ENCODE peak calls at places on chromosomes 7 and 10, in ten cellular contexts. O, T, D, N, Q, K, F, L, X and J are unnamed samples.

GRCh38 chr7:105718511-105718925 is 137.2 kb upstream of the EFCAB10 start:
- DNase-seq in O (no peak), T (no peak), D (no peak), N (no peak), Q (no peak), K (no peak), F (no peak), L (no peak), X (no peak), J (peak; percentile 4)

GRCh38 chr10:79399242-79399831 is 46.1 kb downstream of the ZCCHC24 start:
- DNase-seq in O (peak; percentile 78), T (peak; percentile 91), D (peak; percentile 92), N (peak; percentile 92), Q (peak; percentile 49), K (no peak), F (peak; percentile 99), L (peak; percentile 68), X (peak; percentile 94), J (peak; percentile 64)

GRCh38 chr10:46293832-46294640 is 7.2 kb downstream of the ANTXRL start:
- DNase-seq in O (no peak), T (peak; percentile 17), D (no peak), N (no peak), Q (no peak), K (peak; percentile 48), F (peak; percentile 24), L (no peak), X (no peak), J (peak; percentile 53)

GRCh38 chr10:6083523-6084475 is 5.0 kb upstream of the RBM17 start:
- DNase-seq in O (no peak), T (no peak), D (no peak), N (no peak), Q (no peak), K (no peak), F (peak; percentile 70), L (no peak), X (no peak), J (no peak)

GRCh38 chr7:66281678-66282593 is 76.8 kb downstream of the TPST1 start:
- DNase-seq in O (peak; percentile 17), T (peak; percentile 17), D (peak; percentile 99), N (peak; percentile 90), Q (peak; percentile 37), K (no peak), F (peak; percentile 95), L (no peak), X (peak; percentile 35), J (peak; percentile 80)

GRCh38 chr10:4186849-4187248 is 401.8 kb upstream of the KLF6 start:
- DNase-seq in O (no peak), T (no peak), D (no peak), N (no peak), Q (no peak), K (no peak), F (no peak), L (no peak), X (no peak), J (no peak)

GRCh38 chr10:131871673-131872005 is 29.2 kb upstream of the PPP2R2D start:
- DNase-seq in O (no peak), T (no peak), D (no peak), N (no peak), Q (no peak), K (no peak), F (no peak), L (no peak), X (peak; percentile 10), J (no peak)

GRCh38 chr10:6138456-6138855 is 49.6 kb downstream of the RBM17 start:
- DNase-seq in O (no peak), T (no peak), D (no peak), N (no peak), Q (no peak), K (no peak), F (no peak), L (no peak), X (no peak), J (no peak)

GRCh38 chr10:17460732-17461131 is 6.3 kb upstream of the ST8SIA6 start:
- DNase-seq in O (no peak), T (no peak), D (no peak), N (no peak), Q (no peak), K (no peak), F (no peak), L (no peak), X (no peak), J (no peak)

GRCh38 chr10:80154978-80155695 is 22.6 kb downstream of the PLAC9 start:
- DNase-seq in O (peak; percentile 48), T (no peak), D (peak; percentile 89), N (peak; percentile 90), Q (peak; percentile 81), K (no peak), F (peak; percentile 94), L (peak; percentile 57), X (peak; percentile 58), J (peak; percentile 75)

GRCh38 chr7:105675873-105676484 is 94.7 kb upstream of the EFCAB10 start:
- DNase-seq in O (no peak), T (peak; percentile 49), D (no peak), N (no peak), Q (no peak), K (no peak), F (no peak), L (no peak), X (no peak), J (no peak)

GRCh38 chr10:127012071-127012768 is 107.0 kb downstream of the DOCK1 start:
- DNase-seq in O (no peak), T (no peak), D (no peak), N (no peak), Q (no peak), K (no peak), F (no peak), L (no peak), X (no peak), J (no peak)

GRCh38 chr10:122140941-122141623 is 130.0 kb upstream of the BTBD16 start:
- DNase-seq in O (no peak), T (peak; percentile 90), D (peak; percentile 92), N (peak; percentile 78), Q (peak; percentile 94), K (peak; percentile 74), F (peak; percentile 86), L (no peak), X (peak; percentile 96), J (peak; percentile 98)

GRCh38 chr10:122139627-122140151 is 131.4 kb upstream of the BTBD16 start:
- DNase-seq in O (no peak), T (peak; percentile 73), D (no peak), N (no peak), Q (no peak), K (no peak), F (peak; percentile 40), L (no peak), X (no peak), J (no peak)

GRCh38 chr10:122139226-122139625 is 131.9 kb upstream of the BTBD16 start:
- DNase-seq in O (no peak), T (peak; percentile 75), D (no peak), N (no peak), Q (no peak), K (no peak), F (no peak), L (no peak), X (no peak), J (no peak)

GRCh38 chr10:122141821-122142651 is 129.1 kb upstream of the BTBD16 start:
- DNase-seq in O (no peak), T (no peak), D (peak; percentile 62), N (no peak), Q (peak; percentile 51), K (no peak), F (no peak), L (no peak), X (peak; percentile 54), J (peak; percentile 36)

DNA sequence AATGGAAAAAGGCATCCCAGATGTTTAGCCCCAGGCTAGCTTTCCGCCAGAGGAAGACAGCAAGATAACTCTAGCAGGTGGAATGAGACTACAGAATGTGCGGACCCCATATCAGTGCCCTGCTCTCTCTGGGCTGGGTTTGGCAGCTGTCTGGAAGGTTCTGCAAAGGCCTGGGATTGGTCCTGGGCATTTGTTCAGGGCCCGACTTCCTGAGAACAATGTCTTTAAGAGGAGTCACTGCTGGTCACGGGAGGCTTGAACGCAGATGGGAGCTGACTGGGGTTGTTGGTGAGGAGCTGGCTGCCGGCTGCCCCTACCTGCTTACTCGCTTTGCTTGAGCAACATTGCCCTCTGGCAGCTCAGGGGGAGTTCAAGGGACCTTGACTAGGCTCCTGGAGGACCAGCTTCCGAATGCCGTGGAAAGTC is 130.6 kb upstream of the BTBD16 start:
- DNase-seq in O (no peak), T (no peak), D (peak; percentile 35), N (no peak), Q (peak; percentile 59), K (no peak), F (peak; percentile 44), L (no peak), X (peak; percentile 55), J (peak; percentile 90)
- TF ChIP-seq CTCF in O (no peak), T (no peak), D (no peak), N (no peak), Q (no peak), K (no peak), F (no peak), L (no peak), X (no peak), J (no peak)

DNA sequence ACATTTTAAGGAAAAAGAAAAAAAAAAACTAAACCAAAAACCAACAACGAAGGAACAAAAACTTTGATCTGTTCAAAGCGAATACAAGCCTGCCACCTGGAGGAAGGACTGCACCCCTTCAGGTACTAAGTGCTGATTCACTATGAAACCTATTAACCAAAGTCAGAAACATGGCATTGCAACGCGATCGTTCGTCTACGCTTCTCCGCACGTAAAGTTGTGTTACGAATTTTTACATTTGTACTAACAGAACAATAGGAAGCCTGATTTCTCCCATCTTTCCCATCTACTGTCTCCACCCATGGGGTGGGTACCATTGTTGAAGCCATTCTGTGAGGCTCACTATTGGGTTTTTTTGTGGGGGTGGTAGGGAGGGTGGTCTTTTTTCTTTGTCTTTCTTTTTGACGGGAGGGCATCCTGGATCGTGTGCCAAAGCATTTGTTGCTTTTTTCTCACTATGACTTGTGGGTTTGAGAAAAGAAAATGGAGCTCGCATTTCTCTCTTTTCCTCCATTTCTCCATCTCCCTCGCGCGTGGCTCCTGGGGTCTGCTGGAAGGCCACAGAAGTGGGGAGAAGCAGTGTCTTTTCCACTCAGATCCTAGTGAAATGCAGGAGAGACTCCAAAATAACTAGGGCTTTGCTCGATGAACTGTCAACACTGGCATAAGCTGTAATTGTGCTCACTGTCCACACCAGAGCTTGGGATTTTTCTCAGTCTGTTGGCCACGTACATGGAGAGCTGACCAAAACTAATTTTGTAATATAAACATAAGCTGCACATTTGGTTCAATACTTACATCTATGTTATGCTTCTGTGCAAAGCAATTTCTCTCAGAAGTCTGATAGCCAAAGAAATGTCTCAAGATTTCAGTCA is 100.9 kb upstream of the YAE1 start:
- DNase-seq in O (peak; percentile 25), T (no peak), D (peak; percentile 54), N (peak; percentile 36), Q (peak; percentile 69), K (no peak), F (peak; percentile 78), L (peak; percentile 29), X (no peak), J (peak; percentile 66)
- TF ChIP-seq CTCF in O (peak; percentile 69), T (peak; percentile 57), D (peak; percentile 86), N (peak; percentile 77), Q (peak; percentile 90), K (peak; percentile 64), F (peak; percentile 81), L (peak; percentile 12), X (peak; percentile 79), J (peak; percentile 79)

GRCh38 chr7:68734431-68734830 is 863.8 kb upstream of the AUTS2 start:
- DNase-seq in O (no peak), T (no peak), D (no peak), N (no peak), Q (no peak), K (no peak), F (no peak), L (no peak), X (no peak), J (no peak)
- TF ChIP-seq CTCF in O (no peak), T (no peak), D (no peak), N (no peak), Q (no peak), K (no peak), F (no peak), L (no peak), X (no peak), J (no peak)

GRCh38 chr10:102669206-102670064 is 25.2 kb downstream of the TRIM8 start:
- DNase-seq in O (peak; percentile 35), T (no peak), D (peak; percentile 58), N (no peak), Q (peak; percentile 47), K (no peak), F (no peak), L (no peak), X (no peak), J (peak; percentile 57)
- TF ChIP-seq CTCF in O (peak; percentile 47), T (no peak), D (peak; percentile 65), N (peak; percentile 41), Q (no peak), K (no peak), F (peak; percentile 40), L (no peak), X (no peak), J (peak; percentile 18)